ENCODE peak calls at places on chromosomes 5 and 9, in five cellular contexts. Q, K, V, U and F are unnamed samples.

GRCh38 chr5:42791151-42791550 is 20.5 kb downstream of the SELENOP start:
- DNase-seq in V (no peak), Q (no peak), K (no peak), U (no peak), F (no peak)

GRCh38 chr9:89234636-89235035 is 56.0 kb upstream of the SHC3 start:
- DNase-seq in U (no peak), Q (peak; percentile 39), K (no peak), V (no peak), F (peak; percentile 22)

GRCh38 chr5:9365501-9365900 is 180.4 kb downstream of the SEMA5A start:
- DNase-seq in U (no peak), Q (no peak), K (no peak), V (no peak), F (no peak)

GRCh38 chr5:12141496-12141895 is 237.2 kb upstream of the CTNND2 start:
- DNase-seq in K (no peak), V (no peak), Q (no peak), U (no peak), F (no peak)

GRCh38 chr5:124231240-124231639 is 515.2 kb downstream of the ZNF608 start:
- DNase-seq in V (no peak), K (no peak), Q (no peak), U (no peak), F (no peak)

GRCh38 chr5:36875789-36876388 is 680 bp upstream of the NIPBL start:
- DNase-seq in Q (peak; percentile 81), V (peak; percentile 51), K (peak; percentile 85), U (peak; percentile 80), F (no peak)

GRCh38 chr5:76622973-76623596 is at the start of gene F2RL2:
- DNase-seq in Q (peak; percentile 81), U (no peak), V (no peak), K (no peak), F (peak; percentile 25)

GRCh38 chr9:137449931-137450537 is 8.9 kb upstream of the ENTPD8 start:
- DNase-seq in U (peak; percentile 16), K (peak; percentile 20), Q (no peak), V (no peak), F (no peak)

GRCh38 chr9:82957526-82958379 is 105.2 kb downstream of the RASEF start:
- DNase-seq in Q (no peak), V (no peak), U (no peak), K (no peak), F (no peak)

GRCh38 chr9:110197330-110198187 is 10.4 kb downstream of the C9orf152 start:
- DNase-seq in V (no peak), Q (no peak), U (no peak), K (peak; percentile 77), F (no peak)

GRCh38 chr5:33440482-33441240 is at the start of gene TARS1:
- DNase-seq in U (peak; percentile 98), K (peak; percentile 99), Q (peak; percentile 100), V (peak; percentile 100), F (peak; percentile 96)

GRCh38 chr5:43649256-43649655 is 46.3 kb downstream of the NNT start:
- DNase-seq in V (no peak), U (no peak), K (no peak), Q (peak; percentile 75), F (no peak)

GRCh38 chr5:143142596-143143435 is 260.7 kb downstream of the NR3C1 start:
- DNase-seq in U (no peak), Q (no peak), K (no peak), V (no peak), F (no peak)

GRCh38 chr9:115614931-115615401 is 497.0 kb upstream of the TNC start:
- DNase-seq in Q (no peak), K (no peak), U (no peak), V (no peak), F (no peak)

GRCh38 chr5:159850192-159850573 is 66.1 kb upstream of the ADRA1B start:
- DNase-seq in U (no peak), Q (peak; percentile 37), K (no peak), V (no peak), F (no peak)

GRCh38 chr9:23492126-23493002 is 333.7 kb downstream of the ELAVL2 start:
- DNase-seq in U (no peak), V (no peak), K (peak; percentile 17), Q (peak; percentile 0), F (peak; percentile 52)

GRCh38 chr5:132093310-132093709 is 19.7 kb downstream of the CSF2 start:
- DNase-seq in V (no peak), U (no peak), K (no peak), Q (no peak), F (no peak)

GRCh38 chr9:27118916-27119315 is 9.9 kb downstream of the TEK start:
- DNase-seq in K (no peak), U (no peak), V (no peak), Q (peak; percentile 43), F (no peak)

GRCh38 chr5:14663734-14664269 is 716 bp upstream of the OTULIN start:
- DNase-seq in Q (no peak), U (no peak), K (peak; percentile 45), V (no peak), F (no peak)

DNA sequence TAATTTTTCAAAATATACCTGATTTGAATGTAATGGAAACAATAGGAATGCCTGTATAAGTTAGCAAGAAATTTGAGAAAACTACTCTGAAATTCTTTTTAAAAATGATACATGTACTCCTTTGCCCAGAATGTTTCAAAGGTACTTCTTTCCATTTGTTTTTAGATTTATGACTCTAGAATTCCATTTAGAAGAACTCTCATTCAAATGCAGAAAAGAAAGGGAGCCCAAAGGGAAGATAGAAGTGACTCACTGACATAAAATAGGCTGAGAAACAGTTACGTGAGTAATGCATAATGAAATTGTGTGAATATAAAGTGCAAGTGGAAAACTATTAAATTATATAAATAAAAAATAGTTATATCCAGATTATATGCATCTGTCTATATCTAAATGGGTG is 926.3 kb downstream of the TAF11L14 start:
- DNase-seq in U (no peak), K (no peak), V (no peak), Q (no peak), F (no peak)
- H3K4me1 ChIP-seq in U (no peaks in the 10 kb centered on the region), K (no peaks in the 10 kb centered on the region), V (no peaks in the 10 kb centered on the region), Q (no peaks in the 10 kb centered on the region), F (no peaks in the 10 kb centered on the region)

GRCh38 chr5:149442563-149443182 is 63.6 kb upstream of the IL17B start:
- DNase-seq in Q (peak; percentile 70), K (peak; percentile 89), U (peak; percentile 74), V (no peak), F (no peak)

GRCh38 chr5:149447373-149448367 is 68.6 kb upstream of the IL17B start:
- DNase-seq in U (no peak), K (no peak), V (no peak), Q (no peak), F (no peak)

GRCh38 chr5:149443210-149443609 is 64.1 kb upstream of the IL17B start:
- DNase-seq in K (no peak), U (no peak), V (no peak), Q (no peak), F (no peak)

GRCh38 chr5:149445739-149446369 is 66.8 kb upstream of the IL17B start:
- DNase-seq in K (no peak), Q (peak; percentile 98), V (no peak), U (no peak), F (no peak)

DNA sequence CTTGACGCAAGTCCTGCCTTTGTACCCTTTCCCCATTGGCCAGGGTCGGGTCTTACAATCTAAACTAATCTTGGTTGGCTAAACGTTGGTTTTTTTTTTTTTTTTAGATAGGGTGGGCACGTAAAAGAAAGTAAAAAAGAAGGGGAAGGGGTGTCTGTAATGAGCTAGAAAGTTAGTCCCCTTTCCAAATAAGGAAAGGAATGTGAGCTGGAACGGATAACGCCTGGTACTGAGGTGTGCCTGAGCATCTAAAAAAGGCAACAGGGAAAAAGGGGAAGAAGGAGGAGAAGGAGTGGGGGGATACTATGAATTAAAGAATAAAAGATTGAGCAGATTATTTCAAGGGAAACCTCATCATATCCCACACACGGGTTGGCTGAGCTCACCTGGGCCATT is 66.2 kb upstream of the IL17B start:
- DNase-seq in Q (no peak), K (no peak), U (no peak), V (no peak), F (no peak)
- H3K4me1 ChIP-seq in Q (peaks cover 29% of the 10 kb centered on the region), K (no peaks in the 10 kb centered on the region), U (no peaks in the 10 kb centered on the region), V (peaks cover 74% of the 10 kb centered on the region), F (peaks cover 16% of the 10 kb centered on the region)

DNA sequence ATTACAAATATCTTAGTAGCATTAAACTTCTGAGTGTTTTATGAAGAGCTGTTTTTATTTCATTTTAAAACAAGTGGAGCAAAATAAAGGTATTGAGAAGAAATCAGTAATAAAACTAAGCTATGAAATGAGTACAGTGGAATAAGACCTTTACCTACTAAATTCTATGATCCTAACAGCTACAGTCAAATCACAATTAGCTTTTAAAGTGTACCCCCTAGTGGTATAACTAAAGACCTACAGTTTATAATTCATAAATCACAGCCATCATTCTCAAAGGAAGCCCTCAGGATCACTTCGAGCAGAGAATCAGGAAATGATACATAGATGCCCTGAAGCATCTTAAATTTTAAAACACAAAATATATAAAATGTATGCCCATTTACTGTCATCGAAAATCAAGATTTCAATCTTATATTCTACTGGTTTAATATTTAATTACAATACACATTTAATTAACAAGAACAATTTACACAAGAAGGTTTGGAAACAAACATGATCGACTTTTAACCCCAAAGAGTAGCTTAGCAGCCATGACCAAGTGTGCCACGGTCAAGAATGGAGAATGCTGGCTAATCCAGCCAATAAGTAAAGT is 12.3 kb downstream of the CCNH start:
- DNase-seq in K (no peak), V (peak; percentile 10), Q (peak; percentile 68), U (no peak), F (no peak)
- H3K4me1 ChIP-seq in K (no peaks in the 10 kb centered on the region), V (no peaks in the 10 kb centered on the region), Q (peaks cover 2% of the 10 kb centered on the region), U (no peaks in the 10 kb centered on the region), F (no peaks in the 10 kb centered on the region)

GRCh38 chr5:148412124-148412523 is 28.4 kb downstream of the FBXO38 start:
- DNase-seq in K (no peak), U (no peak), Q (no peak), V (no peak), F (no peak)
- H3K4me1 ChIP-seq in K (no peaks in the 10 kb centered on the region), U (no peaks in the 10 kb centered on the region), Q (no peaks in the 10 kb centered on the region), V (no peaks in the 10 kb centered on the region), F (no peaks in the 10 kb centered on the region)

DNA sequence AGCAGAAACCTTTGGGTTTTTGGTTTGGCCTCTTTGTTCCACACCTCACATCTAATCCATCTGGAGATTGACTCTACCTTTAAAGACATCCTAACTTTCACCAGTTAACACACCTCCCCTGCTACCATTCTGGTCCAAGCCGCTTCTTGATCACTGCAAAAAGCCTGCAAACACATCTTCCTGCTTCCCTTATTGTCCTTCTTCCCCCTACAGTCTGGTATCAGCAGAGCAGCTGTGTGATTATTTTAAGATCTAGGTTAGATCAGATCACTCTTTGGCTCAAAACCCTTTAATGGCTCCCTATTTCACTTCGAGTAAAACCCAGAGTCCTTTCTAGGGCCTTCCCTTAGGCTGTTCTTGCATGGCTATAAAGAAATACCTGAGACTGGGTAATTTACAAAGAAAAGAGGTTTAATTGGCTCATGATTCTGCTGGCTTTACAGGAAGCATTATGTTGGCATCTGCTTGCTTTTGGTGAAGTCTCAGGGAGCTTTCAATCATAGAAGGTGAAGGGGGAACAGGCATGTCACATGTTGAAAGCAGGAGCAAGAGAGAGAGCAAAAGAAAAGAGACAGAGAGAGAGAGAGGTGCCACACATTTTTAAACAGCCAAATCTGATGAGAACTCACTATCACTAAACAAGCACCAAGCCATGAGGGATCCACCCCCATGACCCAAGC is 1.5 kb upstream of the TEX10 start:
- DNase-seq in Q (no peak), U (no peak), V (no peak), K (no peak), F (no peak)
- H3K4me1 ChIP-seq in Q (peaks cover 4% of the 10 kb centered on the region), U (peaks cover 8% of the 10 kb centered on the region), V (peaks cover 26% of the 10 kb centered on the region), K (peaks cover 5% of the 10 kb centered on the region), F (no peaks in the 10 kb centered on the region)

GRCh38 chr5:73441377-73441776 is 7.2 kb downstream of the FOXD1 start:
- DNase-seq in Q (peak; percentile 27), K (no peak), V (no peak), U (no peak), F (no peak)
- H3K4me1 ChIP-seq in Q (peaks cover 7% of the 10 kb centered on the region), K (peaks cover 9% of the 10 kb centered on the region), V (peaks cover 32% of the 10 kb centered on the region), U (peaks cover 8% of the 10 kb centered on the region), F (no peaks in the 10 kb centered on the region)

GRCh38 chr9:93192721-93193372 is 8.9 kb downstream of the WNK2 start:
- DNase-seq in U (no peak), V (no peak), Q (no peak), K (peak; percentile 28), F (no peak)
- H3K4me1 ChIP-seq in U (peaks cover 53% of the 10 kb centered on the region), V (peaks cover 4% of the 10 kb centered on the region), Q (no peaks in the 10 kb centered on the region), K (peaks cover 22% of the 10 kb centered on the region), F (peaks cover 28% of the 10 kb centered on the region)